ENCODE peak calls at places on chromosomes 4 and X, in eight cellular contexts. One of them, this sample, is unnamed.

GRCh38 chr4:123853651-123854050 is 457.1 kb downstream of the SPRY1 start:
- DNase-seq in A549: no peak
- DNase-seq in anterior cingulate cortex: no peak
- DNase-seq in T-helper 22 cell: no peak
- DNase-seq in stimulated activated CD4-positive, alpha-beta T cell treated with anti-CD3 and anti-CD28 coated beads, Interleukin-12 subunit alpha, Interleukin-12 subunit beta, amount 100 ng/mL, for 48 hours: no peak
- DNase-seq in stimulated activated CD8-positive, alpha-beta memory T cell treated with anti-CD3 and anti-CD28 coated beads, Interleukin-15, amount 100 ng/mL, for 48 hours: no peak
- DNase-seq in hippocampal formation: no peak
- DNase-seq in globus pallidus: no peak
- DNase-seq in this sample: no peak

GRCh38 chrX:110180928-110181310 is 137.0 kb downstream of the AMMECR1 start:
- DNase-seq in stimulated activated CD4-positive, alpha-beta T cell treated with anti-CD3 and anti-CD28 coated beads, Interleukin-12 subunit alpha, Interleukin-12 subunit beta, amount 100 ng/mL, for 48 hours: no peak
- DNase-seq in hippocampal formation: no peak
- DNase-seq in globus pallidus: no peak
- DNase-seq in A549: no peak
- DNase-seq in anterior cingulate cortex: no peak
- DNase-seq in stimulated activated CD8-positive, alpha-beta memory T cell treated with anti-CD3 and anti-CD28 coated beads, Interleukin-15, amount 100 ng/mL, for 48 hours: no peak
- DNase-seq in T-helper 22 cell: no peak
- DNase-seq in this sample: no peak

GRCh38 chr4:129550281-129550785 is 454.4 kb downstream of the C4orf33 start:
- DNase-seq in stimulated activated CD8-positive, alpha-beta memory T cell treated with anti-CD3 and anti-CD28 coated beads, Interleukin-15, amount 100 ng/mL, for 48 hours: no peak
- DNase-seq in anterior cingulate cortex: no peak
- DNase-seq in A549: no peak
- DNase-seq in stimulated activated CD4-positive, alpha-beta T cell treated with anti-CD3 and anti-CD28 coated beads, Interleukin-12 subunit alpha, Interleukin-12 subunit beta, amount 100 ng/mL, for 48 hours: no peak
- DNase-seq in globus pallidus: no peak
- DNase-seq in T-helper 22 cell: no peak
- DNase-seq in hippocampal formation: no peak
- DNase-seq in this sample: no peak

GRCh38 chr4:185933078-185933581 is 121.1 kb upstream of the SORBS2 start:
- DNase-seq in A549: no peak
- DNase-seq in globus pallidus: no peak
- DNase-seq in T-helper 22 cell: no peak
- DNase-seq in anterior cingulate cortex: no peak
- DNase-seq in stimulated activated CD4-positive, alpha-beta T cell treated with anti-CD3 and anti-CD28 coated beads, Interleukin-12 subunit alpha, Interleukin-12 subunit beta, amount 100 ng/mL, for 48 hours: no peak
- DNase-seq in stimulated activated CD8-positive, alpha-beta memory T cell treated with anti-CD3 and anti-CD28 coated beads, Interleukin-15, amount 100 ng/mL, for 48 hours: no peak
- DNase-seq in hippocampal formation: no peak
- DNase-seq in this sample: no peak

GRCh38 chr4:176271749-176272148 is 2.7 kb upstream of the ASB5 start:
- DNase-seq in stimulated activated CD4-positive, alpha-beta T cell treated with anti-CD3 and anti-CD28 coated beads, Interleukin-12 subunit alpha, Interleukin-12 subunit beta, amount 100 ng/mL, for 48 hours: no peak
- DNase-seq in hippocampal formation: no peak
- DNase-seq in T-helper 22 cell: no peak
- DNase-seq in A549: no peak
- DNase-seq in stimulated activated CD8-positive, alpha-beta memory T cell treated with anti-CD3 and anti-CD28 coated beads, Interleukin-15, amount 100 ng/mL, for 48 hours: no peak
- DNase-seq in anterior cingulate cortex: no peak
- DNase-seq in globus pallidus: no peak
- DNase-seq in this sample: no peak

GRCh38 chr4:140448830-140449229 is 21.4 kb upstream of the CLGN start:
- DNase-seq in stimulated activated CD4-positive, alpha-beta T cell treated with anti-CD3 and anti-CD28 coated beads, Interleukin-12 subunit alpha, Interleukin-12 subunit beta, amount 100 ng/mL, for 48 hours: no peak
- DNase-seq in globus pallidus: no peak
- DNase-seq in T-helper 22 cell: no peak
- DNase-seq in hippocampal formation: no peak
- DNase-seq in stimulated activated CD8-positive, alpha-beta memory T cell treated with anti-CD3 and anti-CD28 coated beads, Interleukin-15, amount 100 ng/mL, for 48 hours: no peak
- DNase-seq in A549: no peak
- DNase-seq in anterior cingulate cortex: no peak
- DNase-seq in this sample: no peak

GRCh38 chr4:161252520-161253141 is 911.2 kb downstream of the FSTL5 start:
- DNase-seq in stimulated activated CD4-positive, alpha-beta T cell treated with anti-CD3 and anti-CD28 coated beads, Interleukin-12 subunit alpha, Interleukin-12 subunit beta, amount 100 ng/mL, for 48 hours: no peak
- DNase-seq in stimulated activated CD8-positive, alpha-beta memory T cell treated with anti-CD3 and anti-CD28 coated beads, Interleukin-15, amount 100 ng/mL, for 48 hours: no peak
- DNase-seq in T-helper 22 cell: no peak
- DNase-seq in globus pallidus: no peak
- DNase-seq in A549: peak
- DNase-seq in anterior cingulate cortex: no peak
- DNase-seq in hippocampal formation: no peak
- DNase-seq in this sample: peak

GRCh38 chr4:7158081-7158750 is 34.1 kb upstream of the SORCS2 start:
- DNase-seq in stimulated activated CD8-positive, alpha-beta memory T cell treated with anti-CD3 and anti-CD28 coated beads, Interleukin-15, amount 100 ng/mL, for 48 hours: no peak
- DNase-seq in stimulated activated CD4-positive, alpha-beta T cell treated with anti-CD3 and anti-CD28 coated beads, Interleukin-12 subunit alpha, Interleukin-12 subunit beta, amount 100 ng/mL, for 48 hours: no peak
- DNase-seq in anterior cingulate cortex: no peak
- DNase-seq in hippocampal formation: no peak
- DNase-seq in A549: no peak
- DNase-seq in globus pallidus: no peak
- DNase-seq in T-helper 22 cell: no peak
- DNase-seq in this sample: no peak

GRCh38 chr4:56757270-56757746 is 64.2 kb downstream of the SPINK2 start:
- DNase-seq in anterior cingulate cortex: no peak
- DNase-seq in hippocampal formation: no peak
- DNase-seq in A549: peak
- DNase-seq in T-helper 22 cell: no peak
- DNase-seq in stimulated activated CD8-positive, alpha-beta memory T cell treated with anti-CD3 and anti-CD28 coated beads, Interleukin-15, amount 100 ng/mL, for 48 hours: no peak
- DNase-seq in globus pallidus: no peak
- DNase-seq in stimulated activated CD4-positive, alpha-beta T cell treated with anti-CD3 and anti-CD28 coated beads, Interleukin-12 subunit alpha, Interleukin-12 subunit beta, amount 100 ng/mL, for 48 hours: no peak
- DNase-seq in this sample: no peak

GRCh38 chr4:125313497-125313896 is 1.3 kb upstream of the FAT4 start:
- DNase-seq in stimulated activated CD4-positive, alpha-beta T cell treated with anti-CD3 and anti-CD28 coated beads, Interleukin-12 subunit alpha, Interleukin-12 subunit beta, amount 100 ng/mL, for 48 hours: peak
- DNase-seq in hippocampal formation: peak
- DNase-seq in globus pallidus: peak
- DNase-seq in stimulated activated CD8-positive, alpha-beta memory T cell treated with anti-CD3 and anti-CD28 coated beads, Interleukin-15, amount 100 ng/mL, for 48 hours: no peak
- DNase-seq in T-helper 22 cell: no peak
- DNase-seq in A549: peak
- DNase-seq in anterior cingulate cortex: no peak
- DNase-seq in this sample: peak

GRCh38 chr4:173924561-173924960 is 358.9 kb downstream of the FBXO8 start:
- DNase-seq in anterior cingulate cortex: no peak
- DNase-seq in A549: no peak
- DNase-seq in stimulated activated CD4-positive, alpha-beta T cell treated with anti-CD3 and anti-CD28 coated beads, Interleukin-12 subunit alpha, Interleukin-12 subunit beta, amount 100 ng/mL, for 48 hours: no peak
- DNase-seq in stimulated activated CD8-positive, alpha-beta memory T cell treated with anti-CD3 and anti-CD28 coated beads, Interleukin-15, amount 100 ng/mL, for 48 hours: no peak
- DNase-seq in T-helper 22 cell: no peak
- DNase-seq in globus pallidus: no peak
- DNase-seq in hippocampal formation: no peak
- DNase-seq in this sample: no peak

GRCh38 chr4:150582881-150583286 is 933 bp downstream of the MAB21L2 start:
- DNase-seq in hippocampal formation: no peak
- DNase-seq in T-helper 22 cell: no peak
- DNase-seq in stimulated activated CD4-positive, alpha-beta T cell treated with anti-CD3 and anti-CD28 coated beads, Interleukin-12 subunit alpha, Interleukin-12 subunit beta, amount 100 ng/mL, for 48 hours: no peak
- DNase-seq in globus pallidus: no peak
- DNase-seq in A549: no peak
- DNase-seq in stimulated activated CD8-positive, alpha-beta memory T cell treated with anti-CD3 and anti-CD28 coated beads, Interleukin-15, amount 100 ng/mL, for 48 hours: no peak
- DNase-seq in anterior cingulate cortex: no peak
- DNase-seq in this sample: no peak

GRCh38 chr4:135408109-135408508 is 1206.5 kb upstream of the PABPC4L start:
- DNase-seq in stimulated activated CD8-positive, alpha-beta memory T cell treated with anti-CD3 and anti-CD28 coated beads, Interleukin-15, amount 100 ng/mL, for 48 hours: no peak
- DNase-seq in anterior cingulate cortex: no peak
- DNase-seq in T-helper 22 cell: no peak
- DNase-seq in globus pallidus: no peak
- DNase-seq in stimulated activated CD4-positive, alpha-beta T cell treated with anti-CD3 and anti-CD28 coated beads, Interleukin-12 subunit alpha, Interleukin-12 subunit beta, amount 100 ng/mL, for 48 hours: no peak
- DNase-seq in hippocampal formation: no peak
- DNase-seq in A549: no peak
- DNase-seq in this sample: no peak

GRCh38 chr4:165359501-165359900 is 19.3 kb upstream of the CPE start:
- DNase-seq in anterior cingulate cortex: no peak
- DNase-seq in A549: no peak
- DNase-seq in hippocampal formation: no peak
- DNase-seq in stimulated activated CD8-positive, alpha-beta memory T cell treated with anti-CD3 and anti-CD28 coated beads, Interleukin-15, amount 100 ng/mL, for 48 hours: no peak
- DNase-seq in globus pallidus: no peak
- DNase-seq in stimulated activated CD4-positive, alpha-beta T cell treated with anti-CD3 and anti-CD28 coated beads, Interleukin-12 subunit alpha, Interleukin-12 subunit beta, amount 100 ng/mL, for 48 hours: no peak
- DNase-seq in T-helper 22 cell: no peak
- DNase-seq in this sample: no peak

GRCh38 chr4:78606035-78606434 is 54.5 kb downstream of the ANXA3 start:
- DNase-seq in stimulated activated CD4-positive, alpha-beta T cell treated with anti-CD3 and anti-CD28 coated beads, Interleukin-12 subunit alpha, Interleukin-12 subunit beta, amount 100 ng/mL, for 48 hours: no peak
- DNase-seq in hippocampal formation: no peak
- DNase-seq in A549: no peak
- DNase-seq in globus pallidus: no peak
- DNase-seq in anterior cingulate cortex: no peak
- DNase-seq in stimulated activated CD8-positive, alpha-beta memory T cell treated with anti-CD3 and anti-CD28 coated beads, Interleukin-15, amount 100 ng/mL, for 48 hours: no peak
- DNase-seq in T-helper 22 cell: no peak
- DNase-seq in this sample: no peak

GRCh38 chrX:102968216-102968615 is 31.1 kb downstream of the RAB40AL start:
- DNase-seq in A549: no peak
- DNase-seq in anterior cingulate cortex: no peak
- DNase-seq in T-helper 22 cell: no peak
- DNase-seq in hippocampal formation: no peak
- DNase-seq in globus pallidus: no peak
- DNase-seq in stimulated activated CD8-positive, alpha-beta memory T cell treated with anti-CD3 and anti-CD28 coated beads, Interleukin-15, amount 100 ng/mL, for 48 hours: no peak
- DNase-seq in stimulated activated CD4-positive, alpha-beta T cell treated with anti-CD3 and anti-CD28 coated beads, Interleukin-12 subunit alpha, Interleukin-12 subunit beta, amount 100 ng/mL, for 48 hours: no peak
- DNase-seq in this sample: no peak